ENCODE peak calls at places on chromosomes 7 and 10, in six cellular contexts. Q is endothelial cell of umbilical vein, N is A549, D is K562, B is HepG2, E is GM12878. Z is an unnamed sample.

GRCh38 chr10:132644544-132645530 is 107.2 kb downstream of the INPP5A start:
- DNase-seq in Q (no peak), N (no peak), D (no peak), B (no peak), E (no peak), Z (no peak)

GRCh38 chr7:98713411-98713810 is 96.3 kb downstream of the NPTX2 start:
- DNase-seq in Q (no peak), N (no peak), D (no peak), B (no peak), E (no peak), Z (no peak)

GRCh38 chr7:79982151-79982770 is 152.4 kb upstream of the GNAI1 start:
- DNase-seq in Q (peak), N (peak), D (no peak), B (no peak), E (no peak), Z (no peak)

GRCh38 chr10:16867556-16867955 is 50.3 kb upstream of the RSU1 start:
- DNase-seq in Q (peak), N (no peak), D (no peak), B (no peak), E (no peak), Z (no peak)

GRCh38 chr7:75611557-75612178 is 119.5 kb downstream of the SPDYE5 start:
- DNase-seq in Q (peak), N (no peak), D (no peak), B (peak), E (no peak), Z (peak)

GRCh38 chr7:78139335-78139734 is 340.8 kb downstream of the PHTF2 start:
- DNase-seq in Q (no peak), N (no peak), D (no peak), B (no peak), E (no peak), Z (no peak)

GRCh38 chr10:91613411-91614253 is 19.2 kb downstream of the PPP1R3C start:
- DNase-seq in Q (peak), N (peak), D (no peak), B (no peak), E (no peak), Z (no peak)

GRCh38 chr10:77619964-77620703 is 17.5 kb downstream of the KCNMA1 start:
- DNase-seq in Q (no peak), N (no peak), D (no peak), B (no peak), E (no peak), Z (peak)

GRCh38 chr10:96974348-96974747 is 142.2 kb downstream of the LCOR start:
- DNase-seq in Q (no peak), N (no peak), D (no peak), B (no peak), E (no peak), Z (no peak)

GRCh38 chr7:23246540-23246939 is at the start of gene GPNMB:
- DNase-seq in Q (no peak), N (no peak), D (no peak), B (no peak), E (no peak), Z (no peak)

GRCh38 chr7:44368455-44368854 is 43.1 kb upstream of the CAMK2B start:
- DNase-seq in Q (no peak), N (no peak), D (no peak), B (no peak), E (no peak), Z (no peak)

GRCh38 chr7:417973-418601 is 101.6 kb downstream of the PDGFA start:
- DNase-seq in Q (no peak), N (no peak), D (no peak), B (no peak), E (no peak), Z (no peak)

GRCh38 chr10:67926956-67927355 is 42.5 kb downstream of the SIRT1 start:
- DNase-seq in Q (no peak), N (no peak), D (no peak), B (no peak), E (no peak), Z (no peak)

GRCh38 chr10:69045441-69046300 is 42.2 kb upstream of the SRGN start:
- DNase-seq in Q (no peak), N (no peak), D (no peak), B (no peak), E (peak), Z (peak)

GRCh38 chr7:96993453-96993865 is 11.9 kb upstream of the DLX6 start:
- DNase-seq in Q (no peak), N (no peak), D (no peak), B (no peak), E (no peak), Z (no peak)

GRCh38 chr7:125675169-125675568 is 745.5 kb upstream of the POT1 start:
- DNase-seq in Q (no peak), N (no peak), D (no peak), B (no peak), E (no peak), Z (no peak)

GRCh38 chr10:67790534-67791408 is 47.2 kb downstream of the DNAJC12 start:
- DNase-seq in Q (no peak), N (peak), D (no peak), B (no peak), E (no peak), Z (peak)

GRCh38 chr10:1556496-1556895 is 180.8 kb downstream of the ADARB2 start:
- DNase-seq in Q (no peak), N (no peak), D (no peak), B (no peak), E (no peak), Z (no peak)

GRCh38 chr7:146791344-146792300 is 675.0 kb downstream of the CNTNAP2 start:
- DNase-seq in Q (no peak), N (no peak), D (no peak), B (no peak), E (no peak), Z (no peak)
- TF ChIP-seq CTCF in Q (no peak), N (no peak), D (no peak), B (no peak), E (no peak), Z (no peak)

DNA sequence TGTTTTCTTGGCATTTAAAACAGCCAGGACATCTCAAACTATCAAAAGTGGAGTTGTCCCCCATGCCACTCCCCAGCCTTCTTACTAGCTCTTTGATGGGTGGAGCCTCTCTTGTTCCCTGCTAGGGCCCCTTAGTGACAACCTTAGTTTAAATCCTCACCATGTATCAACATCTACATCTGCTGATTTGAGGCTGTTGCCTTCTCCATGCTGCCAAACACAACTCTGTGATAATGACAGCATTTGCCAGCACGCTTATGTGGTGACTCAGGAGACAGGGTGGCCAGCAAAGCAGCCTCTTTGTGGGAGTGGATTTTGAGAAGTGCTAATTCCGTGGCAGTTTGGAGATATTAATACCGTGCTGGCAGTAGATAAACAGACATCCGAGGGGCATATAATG is 145.4 kb downstream of the LRRC4 start:
- DNase-seq in Q (peak), N (no peak), D (peak), B (no peak), E (no peak), Z (peak)
- TF ChIP-seq MYC in Q (no peak), N (no peak), D (no peak), B (no peak), E (no peak), Z (no peak)

GRCh38 chr7:72408966-72409637 is 3.0 kb downstream of the CALN1 start:
- DNase-seq in Q (no peak), N (no peak), D (no peak), B (no peak), E (no peak), Z (no peak)

GRCh38 chr7:72405389-72405788 is 6.7 kb downstream of the CALN1 start:
- DNase-seq in Q (no peak), N (no peak), D (peak), B (no peak), E (no peak), Z (peak)

GRCh38 chr7:72405871-72406270 is 6.3 kb downstream of the CALN1 start:
- DNase-seq in Q (no peak), N (no peak), D (no peak), B (no peak), E (no peak), Z (no peak)

GRCh38 chr7:72404743-72405142 is 7.4 kb downstream of the CALN1 start:
- DNase-seq in Q (no peak), N (no peak), D (no peak), B (no peak), E (no peak), Z (no peak)

GRCh38 chr7:72406820-72407403 is 5.2 kb downstream of the CALN1 start:
- DNase-seq in Q (no peak), N (no peak), D (no peak), B (no peak), E (no peak), Z (no peak)
- TF ChIP-seq CTCF in Q (no peak), N (no peak), D (peak), B (no peak), E (no peak), Z (no peak)

GRCh38 chr7:159019111-159019510 is 125.6 kb downstream of the VIPR2 start:
- DNase-seq in Q (no peak), N (no peak), D (no peak), B (no peak), E (no peak), Z (no peak)
- TF ChIP-seq MYC in Q (no peak), N (no peak), D (no peak), B (no peak), E (no peak), Z (no peak)

DNA sequence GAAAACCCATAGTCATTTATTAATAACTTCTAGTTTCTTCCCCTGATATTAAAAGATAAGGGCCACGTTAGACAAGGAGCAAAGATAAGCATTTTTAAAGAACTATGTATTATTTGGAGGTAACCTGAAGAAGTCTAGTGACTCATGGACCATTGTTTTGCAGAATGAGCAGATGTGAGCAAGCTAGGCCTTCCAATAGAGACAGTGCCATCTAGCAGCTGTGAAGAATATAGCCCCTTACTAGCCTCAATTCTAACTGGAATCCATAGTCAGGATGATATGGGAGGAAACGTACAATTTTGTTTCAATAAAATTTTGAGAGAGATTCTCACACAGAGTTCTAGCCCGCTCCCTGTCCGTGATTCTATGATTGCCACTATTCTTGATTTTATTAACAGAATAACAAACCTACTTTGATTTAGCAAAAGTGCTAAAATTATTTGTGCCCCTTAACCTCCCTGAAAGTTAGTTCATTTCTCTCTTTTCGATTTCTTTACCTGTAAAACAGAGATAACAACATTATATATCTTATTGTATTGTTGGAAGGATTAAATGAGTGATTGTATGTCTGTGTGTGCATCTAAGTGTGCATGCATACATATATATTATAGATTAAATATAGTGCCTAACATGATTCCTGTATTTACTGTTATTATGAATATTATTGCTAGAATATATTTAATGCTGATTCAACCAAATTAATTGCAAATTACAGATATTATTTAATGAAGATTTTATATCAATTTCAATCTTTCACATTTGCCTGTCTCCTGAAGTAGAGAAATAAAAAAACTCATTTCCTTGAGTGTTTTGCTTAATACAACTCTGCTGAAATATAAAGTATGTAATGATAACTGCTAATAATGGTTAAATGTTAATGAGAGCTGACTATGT is 22.7 kb downstream of the FAM237B start:
- DNase-seq in Q (peak), N (peak), D (no peak), B (peak), E (no peak), Z (peak)
- TF ChIP-seq CTCF in Q (peak), N (peak), D (peak), B (peak), E (peak), Z (peak)

GRCh38 chr7:2974093-2974819 is 69.4 kb downstream of the CARD11 start:
- DNase-seq in Q (no peak), N (no peak), D (no peak), B (no peak), E (no peak), Z (no peak)

GRCh38 chr7:2970307-2970664 is 73.4 kb downstream of the CARD11 start:
- DNase-seq in Q (no peak), N (no peak), D (no peak), B (no peak), E (no peak), Z (no peak)

GRCh38 chr7:2972531-2973161 is 71.0 kb downstream of the CARD11 start:
- DNase-seq in Q (no peak), N (no peak), D (no peak), B (no peak), E (no peak), Z (no peak)

GRCh38 chr7:2970907-2971306 is 72.8 kb downstream of the CARD11 start:
- DNase-seq in Q (no peak), N (no peak), D (no peak), B (no peak), E (no peak), Z (no peak)

DNA sequence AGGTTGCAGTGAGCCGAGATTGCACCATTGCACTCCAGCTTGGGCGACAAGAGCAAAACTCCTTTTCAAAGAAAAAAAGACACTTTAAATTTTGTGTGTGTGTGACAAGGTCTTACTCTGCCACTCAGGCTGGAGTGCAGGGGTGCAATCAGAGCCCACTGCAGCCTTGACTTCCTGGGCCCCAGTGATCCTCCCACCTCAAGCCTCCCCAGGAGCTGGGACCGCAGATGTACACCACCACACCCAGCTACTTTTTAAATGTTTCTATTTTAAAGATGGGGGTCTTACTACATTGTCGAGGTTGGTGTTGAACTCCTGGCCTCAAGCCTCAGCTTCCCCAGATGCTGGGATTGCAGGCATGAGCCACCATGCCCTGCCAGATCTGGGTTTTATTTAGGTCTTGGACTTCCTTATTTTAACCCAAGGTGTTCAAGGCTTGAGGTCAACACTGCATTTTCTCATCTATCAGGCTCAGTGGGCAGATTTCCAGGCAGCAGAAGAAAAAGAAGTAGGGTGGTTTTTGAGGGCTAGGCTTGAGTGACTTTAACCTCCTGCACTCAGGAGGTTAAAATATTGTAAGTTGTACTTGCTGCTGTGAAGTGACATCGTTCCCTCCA is 71.6 kb downstream of the CARD11 start:
- DNase-seq in Q (no peak), N (no peak), D (no peak), B (no peak), E (peak), Z (peak)
- TF ChIP-seq MYC in Q (no peak), N (no peak), D (no peak), B (no peak), E (no peak), Z (no peak)

DNA sequence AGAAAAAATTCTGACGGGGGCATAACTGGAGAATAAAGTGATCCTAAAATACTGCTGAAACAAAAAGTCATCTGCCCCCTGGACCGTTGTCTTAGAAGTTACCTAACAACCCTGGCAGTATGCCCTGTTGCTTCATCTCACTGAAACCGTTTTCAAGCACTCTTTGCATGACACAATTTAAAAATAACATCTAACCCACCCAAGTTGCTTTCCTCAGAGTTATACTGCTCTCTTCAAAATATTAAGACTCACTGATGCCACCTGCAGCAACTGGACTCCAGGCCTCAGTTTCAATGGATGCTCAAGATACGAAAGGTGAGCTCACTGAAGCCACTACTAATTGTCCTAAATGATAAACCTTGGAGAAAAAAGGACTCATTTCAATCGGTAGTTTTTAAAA is 57.4 kb downstream of the CDK6 start:
- DNase-seq in Q (no peak), N (peak), D (no peak), B (no peak), E (peak), Z (peak)
- TF ChIP-seq CTCF in Q (no peak), N (peak), D (no peak), B (no peak), E (no peak), Z (no peak)

GRCh38 chr10:79399242-79399831 is 46.1 kb downstream of the ZCCHC24 start:
- DNase-seq in Q (peak), N (no peak), D (peak), B (no peak), E (no peak), Z (no peak)

GRCh38 chr10:79400567-79401004 is 44.8 kb downstream of the ZCCHC24 start:
- DNase-seq in Q (no peak), N (peak), D (peak), B (peak), E (no peak), Z (peak)

GRCh38 chr10:79402951-79403350 is 42.5 kb downstream of the ZCCHC24 start:
- DNase-seq in Q (no peak), N (no peak), D (no peak), B (no peak), E (no peak), Z (no peak)

GRCh38 chr10:79402625-79402946 is 42.8 kb downstream of the ZCCHC24 start:
- DNase-seq in Q (no peak), N (no peak), D (no peak), B (no peak), E (no peak), Z (no peak)

DNA sequence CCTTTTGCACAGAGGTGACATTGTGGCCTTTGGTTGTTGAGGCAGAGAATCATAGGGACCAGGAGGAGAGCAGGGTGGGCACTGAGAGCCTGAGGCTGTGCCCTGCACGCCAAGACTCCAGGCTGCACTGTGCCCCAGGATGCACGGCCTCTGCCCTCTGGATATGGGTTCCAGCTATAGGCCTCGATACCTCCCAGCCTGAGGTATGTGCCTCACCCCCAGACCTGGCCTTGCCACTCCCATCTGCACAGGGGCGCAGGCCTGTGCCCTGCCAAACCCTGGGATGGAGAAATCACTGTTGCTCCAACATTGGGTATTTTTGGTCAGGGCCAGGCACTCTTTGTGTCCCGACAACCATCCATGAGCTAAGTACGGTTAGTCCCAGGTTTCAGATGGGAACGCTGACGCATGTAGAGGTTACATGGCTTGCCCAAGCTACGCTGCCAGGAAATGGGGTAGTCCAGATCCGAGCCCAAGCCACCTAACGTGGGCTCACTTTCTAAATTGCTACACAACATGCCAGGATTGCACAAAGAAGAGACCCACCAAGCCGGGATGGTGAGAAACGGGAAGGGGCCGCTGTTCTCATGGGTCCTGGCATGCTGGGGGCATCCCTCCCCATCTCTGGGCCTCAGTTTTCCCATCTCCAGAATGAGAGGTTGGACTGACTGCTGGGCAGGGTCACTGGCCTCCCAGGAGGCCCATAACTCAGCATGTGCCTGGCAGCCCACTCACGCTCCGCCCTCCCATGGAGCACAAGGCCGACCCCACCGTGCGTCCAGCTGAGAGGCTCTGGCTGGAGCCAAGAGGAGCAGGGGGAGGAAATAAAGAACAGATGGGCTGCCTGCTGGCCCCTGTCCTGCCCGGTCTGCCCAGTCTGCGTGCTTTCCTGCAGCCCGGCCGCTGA is 44.2 kb downstream of the ZCCHC24 start:
- DNase-seq in Q (no peak), N (no peak), D (no peak), B (no peak), E (no peak), Z (no peak)
- TF ChIP-seq MYC in Q (no peak), N (no peak), D (no peak), B (no peak), E (no peak), Z (no peak)

GRCh38 chr10:34905200-34905927 is 90.3 kb upstream of the PARD3 start:
- DNase-seq in Q (no peak), N (no peak), D (no peak), B (no peak), E (no peak), Z (no peak)
- TF ChIP-seq CTCF in Q (no peak), N (no peak), D (no peak), B (peak), E (no peak), Z (no peak)

GRCh38 chr7:47336178-47337020 is 245.5 kb downstream of the TNS3 start:
- DNase-seq in Q (no peak), N (no peak), D (no peak), B (no peak), E (no peak), Z (no peak)
- TF ChIP-seq MYC in Q (no peak), N (no peak), D (no peak), B (no peak), E (no peak), Z (no peak)